ENCODE peak calls at places on chromosomes 13 and 19, in five cellular contexts. G, Z, C, E and S are unnamed samples.

GRCh38 chr19:55348317-55349034 is 6.0 kb downstream of the COX6B2 start:
- DNase-seq in G (no peak), Z (no peak), C (peak; percentile 81), E (no peak), S (peak; percentile 69)

GRCh38 chr13:49652691-49653305 is 24.5 kb downstream of the ARL11 start:
- DNase-seq in G (peak; percentile 49), Z (no peak), C (peak; percentile 83), E (no peak), S (peak; percentile 70)

GRCh38 chr19:18297308-18297707 is 15.9 kb upstream of the JUND start:
- DNase-seq in G (no peak), Z (no peak), C (peak; percentile 32), E (no peak), S (no peak)

GRCh38 chr13:23087884-23088283 is 92.9 kb upstream of the SGCG start:
- DNase-seq in G (peak; percentile 41), Z (no peak), C (peak; percentile 83), E (no peak), S (peak; percentile 53)

GRCh38 chr19:14542721-14543328 is 13.4 kb downstream of the TECR start:
- DNase-seq in G (peak; percentile 65), Z (no peak), C (no peak), E (no peak), S (peak; percentile 28)

GRCh38 chr13:111202149-111202548 is 87.0 kb downstream of the ARHGEF7 start:
- DNase-seq in G (no peak), Z (no peak), C (peak; percentile 58), E (no peak), S (no peak)

GRCh38 chr13:88761145-88761544 is 1090.0 kb downstream of the SLITRK5 start:
- DNase-seq in G (no peak), Z (no peak), C (no peak), E (no peak), S (peak; percentile 26)

GRCh38 chr13:41206467-41206866 is 12.1 kb upstream of the KBTBD7 start:
- DNase-seq in G (no peak), Z (no peak), C (no peak), E (no peak), S (no peak)

GRCh38 chr19:17178291-17178690 is 36.9 kb upstream of the USE1 start:
- DNase-seq in G (no peak), Z (no peak), C (no peak), E (no peak), S (no peak)

GRCh38 chr19:7881910-7882309 is 6.4 kb upstream of the LRRC8E start:
- DNase-seq in G (no peak), Z (no peak), C (no peak), E (no peak), S (no peak)

GRCh38 chr19:55379161-55379560 is 2.5 kb downstream of the TMEM190 start:
- DNase-seq in G (no peak), Z (no peak), C (no peak), E (no peak), S (no peak)

GRCh38 chr13:98813993-98814392 is 61.5 kb upstream of the SLC15A1 start:
- DNase-seq in G (peak; percentile 36), Z (no peak), C (no peak), E (no peak), S (no peak)

GRCh38 chr19:4909172-4909896 is at the start of gene UHRF1:
- DNase-seq in G (no peak), Z (no peak), C (peak; percentile 77), E (no peak), S (peak; percentile 41)

GRCh38 chr19:5949792-5950305 is 28.1 kb downstream of the RANBP3 start:
- DNase-seq in G (no peak), Z (no peak), C (no peak), E (no peak), S (no peak)

GRCh38 chr19:5951338-5951861 is 26.5 kb downstream of the RANBP3 start:
- DNase-seq in G (no peak), Z (no peak), C (peak; percentile 63), E (no peak), S (peak; percentile 46)

GRCh38 chr19:43623889-43624670 is 4.7 kb upstream of the ZNF428 start:
- DNase-seq in G (no peak), Z (no peak), C (peak; percentile 93), E (no peak), S (peak; percentile 93)

GRCh38 chr19:54461201-54462071 is 2.1 kb downstream of the LENG9 start:
- DNase-seq in G (no peak), Z (no peak), C (peak; percentile 48), E (no peak), S (no peak)

GRCh38 chr13:21929400-21929799 is 258.5 kb downstream of the FGF9 start:
- DNase-seq in G (no peak), Z (no peak), C (peak; percentile 56), E (no peak), S (peak; percentile 40)

GRCh38 chr13:21933001-21933400 is 262.1 kb downstream of the FGF9 start:
- DNase-seq in G (no peak), Z (no peak), C (no peak), E (no peak), S (no peak)

GRCh38 chr13:21936674-21937073 is 265.8 kb downstream of the FGF9 start:
- DNase-seq in G (no peak), Z (no peak), C (no peak), E (no peak), S (no peak)

GRCh38 chr13:21934309-21934708 is 263.4 kb downstream of the FGF9 start:
- DNase-seq in G (no peak), Z (no peak), C (no peak), E (no peak), S (no peak)
- TF ChIP-seq CTCF in G (no peak), Z (no peak), C (no peak), E (no peak), S (no peak)

GRCh38 chr19:51135004-51135403 is 7.1 kb upstream of the SIGLEC7 start:
- DNase-seq in G (no peak), Z (no peak), C (no peak), E (no peak), S (no peak)

GRCh38 chr19:51129716-51130115 is 5.0 kb downstream of the SIGLEC9 start:
- DNase-seq in G (no peak), Z (no peak), C (no peak), E (no peak), S (no peak)

GRCh38 chr19:51128227-51128626 is 3.5 kb downstream of the SIGLEC9 start:
- DNase-seq in G (no peak), Z (no peak), C (no peak), E (no peak), S (no peak)

GRCh38 chr19:51127755-51128154 is 3.0 kb downstream of the SIGLEC9 start:
- DNase-seq in G (peak; percentile 80), Z (no peak), C (no peak), E (no peak), S (no peak)

GRCh38 chr19:51131780-51132680 is 7.3 kb downstream of the SIGLEC9 start:
- DNase-seq in G (peak; percentile 81), Z (no peak), C (no peak), E (no peak), S (no peak)
- TF ChIP-seq CTCF in G (peak; percentile 16), Z (no peak), C (peak; percentile 47), E (no peak), S (no peak)

GRCh38 chr13:26074706-26075105 is 22.9 kb upstream of the SHISA2 start:
- DNase-seq in G (no peak), Z (no peak), C (no peak), E (peak; percentile 15), S (no peak)
- TF ChIP-seq CTCF in G (no peak), Z (no peak), C (no peak), E (no peak), S (no peak)

GRCh38 chr19:33281296-33281926 is 20.9 kb downstream of the CEBPA start:
- DNase-seq in G (no peak), Z (no peak), C (no peak), E (no peak), S (no peak)

GRCh38 chr19:33280351-33280921 is 21.9 kb downstream of the CEBPA start:
- DNase-seq in G (no peak), Z (no peak), C (no peak), E (no peak), S (no peak)

GRCh38 chr19:33278023-33278402 is 24.3 kb downstream of the CEBPA start:
- DNase-seq in G (no peak), Z (peak; percentile 62), C (no peak), E (no peak), S (no peak)

GRCh38 chr19:33278403-33279269 is 23.7 kb downstream of the CEBPA start:
- DNase-seq in G (no peak), Z (peak; percentile 61), C (no peak), E (no peak), S (no peak)

GRCh38 chr19:33279430-33280350 is 22.6 kb downstream of the CEBPA start:
- DNase-seq in G (no peak), Z (no peak), C (no peak), E (no peak), S (no peak)
- TF ChIP-seq CTCF in G (no peak), Z (no peak), C (no peak), E (no peak), S (no peak)

GRCh38 chr19:2321565-2322283 is 6.7 kb downstream of the LSM7 start:
- DNase-seq in G (no peak), Z (no peak), C (no peak), E (no peak), S (no peak)

GRCh38 chr19:2319551-2319950 is 8.8 kb downstream of the LSM7 start:
- DNase-seq in G (no peak), Z (no peak), C (no peak), E (no peak), S (no peak)

GRCh38 chr19:2318923-2319322 is 9.5 kb downstream of the LSM7 start:
- DNase-seq in G (no peak), Z (no peak), C (no peak), E (no peak), S (no peak)

GRCh38 chr19:2320939-2321338 is 7.4 kb downstream of the LSM7 start:
- DNase-seq in G (no peak), Z (no peak), C (no peak), E (no peak), S (no peak)

GRCh38 chr19:2320057-2320456 is 8.3 kb downstream of the LSM7 start:
- DNase-seq in G (no peak), Z (no peak), C (no peak), E (no peak), S (no peak)
- TF ChIP-seq CTCF in G (no peak), Z (no peak), C (no peak), E (no peak), S (no peak)

DNA sequence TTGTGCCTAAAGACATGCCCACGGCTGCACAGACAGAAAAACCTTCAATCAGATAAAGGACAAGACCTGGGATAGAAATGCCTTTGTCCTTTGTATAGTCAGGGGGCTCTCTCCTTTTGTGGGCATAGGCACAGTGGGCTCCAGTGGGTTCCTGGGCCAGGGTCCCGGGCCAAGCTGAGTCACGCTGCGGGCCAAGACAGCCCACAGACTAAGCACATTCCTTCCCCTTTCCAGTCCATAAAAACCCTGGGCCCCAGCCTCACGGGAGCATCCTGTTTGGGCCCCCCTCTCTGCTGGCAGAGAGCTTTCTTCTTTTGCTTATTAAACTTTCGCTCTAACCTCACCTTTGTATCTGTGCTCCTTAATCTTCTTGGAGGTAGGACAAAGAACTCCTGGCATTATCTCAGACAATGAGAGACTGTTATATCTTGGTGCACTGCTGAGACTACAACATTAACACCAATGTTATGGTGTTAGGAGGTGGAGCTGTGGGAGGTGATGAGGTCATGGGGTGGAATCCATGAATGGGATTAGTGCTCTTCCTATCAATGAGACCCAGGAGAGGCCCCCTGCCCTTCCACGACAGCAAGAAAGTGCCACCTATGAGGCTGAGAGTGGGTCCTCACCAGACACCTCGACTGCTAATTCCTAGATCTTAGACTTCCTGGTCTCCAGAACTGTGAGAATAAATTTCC is 20.8 kb upstream of the FBXL3 start:
- DNase-seq in G (no peak), Z (no peak), C (peak; percentile 82), E (no peak), S (no peak)
- TF ChIP-seq CTCF in G (no peak), Z (no peak), C (no peak), E (no peak), S (no peak)

GRCh38 chr13:84917252-84917878 is 881.9 kb downstream of the SLITRK6 start:
- DNase-seq in G (peak; percentile 22), Z (no peak), C (no peak), E (no peak), S (no peak)
- TF ChIP-seq CTCF in G (peak; percentile 18), Z (peak; percentile 28), C (peak; percentile 76), E (peak; percentile 31), S (peak; percentile 68)